ENCODE peak calls at places on chromosomes 1 and 21, in eight cellular contexts. One of them, this sample, is unnamed.
A peak's percentile ranks its signal among the peaks of the same experiment; 100 is the strongest.

GRCh38 chr1:159005676-159006075 is 4.0 kb upstream of the IFI16 start:
- DNase-seq in upper lobe of left lung: no peak
- DNase-seq in transverse colon: no peak
- DNase-seq in GM23338: peak; percentile 53
- DNase-seq in sigmoid colon: no peak
- DNase-seq in SK-N-SH: no peak
- DNase-seq in GM12878: no peak
- DNase-seq in HCT116: no peak
- DNase-seq in this sample: no peak

GRCh38 chr1:244445320-244446181 is 6.2 kb downstream of the ADSS2 start:
- DNase-seq in upper lobe of left lung: no peak
- DNase-seq in transverse colon: no peak
- DNase-seq in GM23338: no peak
- DNase-seq in sigmoid colon: no peak
- DNase-seq in SK-N-SH: peak; percentile 23
- DNase-seq in GM12878: no peak
- DNase-seq in HCT116: no peak
- DNase-seq in this sample: no peak

GRCh38 chr1:107547363-107548155 is 406.7 kb downstream of the NTNG1 start:
- DNase-seq in upper lobe of left lung: no peak
- DNase-seq in transverse colon: no peak
- DNase-seq in GM23338: no peak
- DNase-seq in sigmoid colon: no peak
- DNase-seq in SK-N-SH: no peak
- DNase-seq in GM12878: no peak
- DNase-seq in HCT116: no peak
- DNase-seq in this sample: no peak

GRCh38 chr1:77831976-77832695 is 52.7 kb downstream of the MIGA1 start:
- DNase-seq in upper lobe of left lung: no peak
- DNase-seq in transverse colon: no peak
- DNase-seq in GM23338: no peak
- DNase-seq in sigmoid colon: no peak
- DNase-seq in SK-N-SH: no peak
- DNase-seq in GM12878: no peak
- DNase-seq in HCT116: no peak
- DNase-seq in this sample: no peak

GRCh38 chr1:168236836-168237611 is 11.2 kb downstream of the SFT2D2 start:
- DNase-seq in upper lobe of left lung: no peak
- DNase-seq in transverse colon: no peak
- DNase-seq in GM23338: no peak
- DNase-seq in sigmoid colon: no peak
- DNase-seq in SK-N-SH: no peak
- DNase-seq in GM12878: no peak
- DNase-seq in HCT116: no peak
- DNase-seq in this sample: no peak

GRCh38 chr1:24318988-24319863 is at the start of gene GRHL3:
- DNase-seq in upper lobe of left lung: peak; percentile 53
- DNase-seq in transverse colon: peak; percentile 44
- DNase-seq in GM23338: peak; percentile 95
- DNase-seq in sigmoid colon: no peak
- DNase-seq in SK-N-SH: no peak
- DNase-seq in GM12878: no peak
- DNase-seq in HCT116: peak; percentile 46
- DNase-seq in this sample: no peak

GRCh38 chr1:67059331-67059730 is 5.4 kb upstream of the SLC35D1 start:
- DNase-seq in upper lobe of left lung: no peak
- DNase-seq in transverse colon: no peak
- DNase-seq in GM23338: no peak
- DNase-seq in sigmoid colon: no peak
- DNase-seq in SK-N-SH: no peak
- DNase-seq in GM12878: no peak
- DNase-seq in HCT116: no peak
- DNase-seq in this sample: no peak

GRCh38 chr1:44254392-44254791 is 41.1 kb downstream of the DMAP1 start:
- DNase-seq in upper lobe of left lung: no peak
- DNase-seq in transverse colon: no peak
- DNase-seq in GM23338: no peak
- DNase-seq in sigmoid colon: no peak
- DNase-seq in SK-N-SH: no peak
- DNase-seq in GM12878: no peak
- DNase-seq in HCT116: no peak
- DNase-seq in this sample: no peak

GRCh38 chr1:28518745-28519341 is 13.0 kb downstream of the RCC1 start:
- DNase-seq in upper lobe of left lung: peak; percentile 36
- DNase-seq in transverse colon: no peak
- DNase-seq in GM23338: no peak
- DNase-seq in sigmoid colon: peak; percentile 68
- DNase-seq in SK-N-SH: no peak
- DNase-seq in GM12878: no peak
- DNase-seq in HCT116: no peak
- DNase-seq in this sample: no peak

GRCh38 chr21:41366522-41367151 is 4.8 kb downstream of the MX2 start:
- DNase-seq in upper lobe of left lung: peak; percentile 85
- DNase-seq in transverse colon: peak; percentile 74
- DNase-seq in GM23338: no peak
- DNase-seq in sigmoid colon: peak; percentile 71
- DNase-seq in SK-N-SH: no peak
- DNase-seq in GM12878: peak; percentile 78
- DNase-seq in HCT116: no peak
- DNase-seq in this sample: no peak

GRCh38 chr1:11719313-11720032 is 16.5 kb upstream of the AGTRAP start:
- DNase-seq in upper lobe of left lung: peak; percentile 86
- DNase-seq in transverse colon: peak; percentile 88
- DNase-seq in GM23338: peak; percentile 81
- DNase-seq in sigmoid colon: peak; percentile 91
- DNase-seq in SK-N-SH: peak; percentile 82
- DNase-seq in GM12878: no peak
- DNase-seq in HCT116: no peak
- DNase-seq in this sample: peak; percentile 95

GRCh38 chr1:92244376-92244775 is 26.7 kb downstream of the C1orf146 start:
- DNase-seq in upper lobe of left lung: no peak
- DNase-seq in transverse colon: no peak
- DNase-seq in GM23338: no peak
- DNase-seq in sigmoid colon: no peak
- DNase-seq in SK-N-SH: no peak
- DNase-seq in GM12878: no peak
- DNase-seq in HCT116: no peak
- DNase-seq in this sample: no peak

GRCh38 chr1:81706650-81707435 is 93.9 kb upstream of the ADGRL2 start:
- DNase-seq in upper lobe of left lung: no peak
- DNase-seq in transverse colon: no peak
- DNase-seq in GM23338: no peak
- DNase-seq in sigmoid colon: no peak
- DNase-seq in SK-N-SH: no peak
- DNase-seq in GM12878: no peak
- DNase-seq in HCT116: no peak
- DNase-seq in this sample: no peak

GRCh38 chr1:214615111-214615510 is 12.1 kb downstream of the CENPF start:
- DNase-seq in upper lobe of left lung: no peak
- DNase-seq in transverse colon: no peak
- DNase-seq in GM23338: no peak
- DNase-seq in sigmoid colon: no peak
- DNase-seq in SK-N-SH: no peak
- DNase-seq in GM12878: no peak
- DNase-seq in HCT116: no peak
- DNase-seq in this sample: no peak

GRCh38 chr1:24186031-24186710 is 918 bp downstream of the IFNLR1 start:
- DNase-seq in upper lobe of left lung: no peak
- DNase-seq in transverse colon: no peak
- DNase-seq in GM23338: no peak
- DNase-seq in sigmoid colon: no peak
- DNase-seq in SK-N-SH: no peak
- DNase-seq in GM12878: no peak
- DNase-seq in HCT116: no peak
- DNase-seq in this sample: no peak

GRCh38 chr1:186689907-186690306 is 9.7 kb upstream of the PTGS2 start:
- DNase-seq in upper lobe of left lung: no peak
- DNase-seq in transverse colon: no peak
- DNase-seq in GM23338: no peak
- DNase-seq in sigmoid colon: no peak
- DNase-seq in SK-N-SH: no peak
- DNase-seq in GM12878: no peak
- DNase-seq in HCT116: no peak
- DNase-seq in this sample: no peak

GRCh38 chr1:43704838-43705237 is 2.5 kb upstream of the ST3GAL3 start:
- DNase-seq in upper lobe of left lung: no peak
- DNase-seq in transverse colon: no peak
- DNase-seq in GM23338: peak; percentile 17
- DNase-seq in sigmoid colon: no peak
- DNase-seq in SK-N-SH: no peak
- DNase-seq in GM12878: no peak
- DNase-seq in HCT116: no peak
- DNase-seq in this sample: no peak

DNA sequence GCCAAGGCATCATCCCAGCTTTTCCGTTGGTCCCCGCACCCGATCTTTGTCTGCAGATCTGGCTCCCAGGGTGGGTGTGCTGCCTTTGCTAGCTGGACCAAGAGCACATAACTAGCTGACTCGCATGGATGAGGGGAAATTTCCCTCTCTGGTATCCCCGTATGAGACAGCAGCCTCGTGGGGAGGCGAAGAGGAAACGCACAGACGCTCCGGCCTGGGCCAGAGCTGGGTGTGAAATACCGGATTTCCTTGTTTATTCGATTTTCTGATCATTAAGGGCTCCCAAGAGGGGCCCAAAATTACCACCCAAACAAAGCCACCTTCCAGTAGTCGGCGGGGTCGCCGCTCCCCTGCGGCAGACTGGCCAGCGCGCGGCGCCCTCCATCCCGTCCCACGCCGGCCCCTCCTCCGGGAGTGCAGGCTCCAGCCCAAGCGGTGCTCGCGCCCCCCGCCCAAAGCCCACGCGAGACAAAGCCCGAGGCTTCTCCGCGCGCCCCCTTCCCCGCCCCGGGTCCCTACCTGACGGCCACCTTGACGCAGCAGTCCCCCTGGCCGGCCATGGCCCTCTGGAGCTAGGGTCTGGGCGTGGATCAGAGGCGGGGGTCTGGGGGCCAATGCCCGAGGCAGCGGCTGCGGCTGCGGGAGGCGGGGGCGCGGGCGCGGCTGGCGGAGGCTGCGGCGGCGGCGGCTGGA is 544 bp downstream of the KIF21B start:
- DNase-seq in upper lobe of left lung: peak; percentile 47
- DNase-seq in transverse colon: peak; percentile 42
- DNase-seq in GM23338: peak; percentile 65
- DNase-seq in sigmoid colon: no peak
- DNase-seq in SK-N-SH: peak; percentile 54
- DNase-seq in GM12878: no peak
- DNase-seq in HCT116: no peak
- DNase-seq in this sample: no peak
- TF ChIP-seq POLR2AphosphoS5 in upper lobe of left lung: no peak
- TF ChIP-seq POLR2AphosphoS5 in transverse colon: no peak
- TF ChIP-seq POLR2AphosphoS5 in GM23338: no peak
- TF ChIP-seq POLR2AphosphoS5 in sigmoid colon: no peak
- TF ChIP-seq POLR2AphosphoS5 in SK-N-SH: no peak
- TF ChIP-seq POLR2AphosphoS5 in GM12878: no peak
- TF ChIP-seq POLR2AphosphoS5 in HCT116: no peak
- TF ChIP-seq POLR2AphosphoS5 in this sample: no peak

DNA sequence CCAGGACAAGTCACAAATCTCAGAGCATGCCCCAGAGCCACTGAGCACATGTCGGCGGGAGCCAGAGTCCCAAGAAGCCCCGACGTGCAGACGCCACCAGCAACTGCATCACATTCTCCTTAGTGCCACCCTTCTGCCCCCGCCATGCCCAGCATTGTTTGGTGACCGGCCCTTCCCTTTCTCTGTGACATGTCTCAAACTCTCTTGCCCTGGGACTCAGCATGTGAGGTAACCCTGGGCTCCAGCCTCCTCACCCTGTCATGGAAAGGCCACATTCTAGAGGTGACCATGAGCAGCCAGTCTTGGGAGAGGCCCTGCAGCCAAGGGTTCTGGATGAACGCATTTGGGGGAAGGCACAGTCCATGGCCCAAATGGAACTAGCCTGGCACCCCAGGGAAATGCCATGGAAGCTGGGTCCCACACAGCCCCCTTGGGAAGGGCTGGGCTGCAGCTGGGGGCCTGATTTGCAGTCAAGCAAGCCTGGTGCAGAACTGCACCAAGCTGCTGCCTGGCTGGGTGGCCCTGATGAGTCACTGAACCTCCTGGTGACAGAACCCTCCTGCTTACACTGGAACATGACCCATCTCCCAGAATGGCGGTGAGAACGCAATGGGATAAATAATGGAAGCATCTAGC is 94.4 kb downstream of the ITPKB start:
- DNase-seq in upper lobe of left lung: no peak
- DNase-seq in transverse colon: no peak
- DNase-seq in GM23338: no peak
- DNase-seq in sigmoid colon: peak; percentile 62
- DNase-seq in SK-N-SH: no peak
- DNase-seq in GM12878: no peak
- DNase-seq in HCT116: no peak
- DNase-seq in this sample: no peak
- H3K4me1 ChIP-seq in upper lobe of left lung: peaks cover 25% of the 10 kb centered on the region
- H3K4me1 ChIP-seq in transverse colon: peaks cover 24% of the 10 kb centered on the region
- H3K4me1 ChIP-seq in GM23338: no peaks in the 10 kb centered on the region
- H3K4me1 ChIP-seq in sigmoid colon: peaks cover 79% of the 10 kb centered on the region
- H3K4me1 ChIP-seq in SK-N-SH: no peaks in the 10 kb centered on the region
- H3K4me1 ChIP-seq in GM12878: peaks cover 27% of the 10 kb centered on the region
- H3K4me1 ChIP-seq in HCT116: peaks cover 21% of the 10 kb centered on the region
- H3K4me1 ChIP-seq in this sample: peaks cover 83% of the 10 kb centered on the region

DNA sequence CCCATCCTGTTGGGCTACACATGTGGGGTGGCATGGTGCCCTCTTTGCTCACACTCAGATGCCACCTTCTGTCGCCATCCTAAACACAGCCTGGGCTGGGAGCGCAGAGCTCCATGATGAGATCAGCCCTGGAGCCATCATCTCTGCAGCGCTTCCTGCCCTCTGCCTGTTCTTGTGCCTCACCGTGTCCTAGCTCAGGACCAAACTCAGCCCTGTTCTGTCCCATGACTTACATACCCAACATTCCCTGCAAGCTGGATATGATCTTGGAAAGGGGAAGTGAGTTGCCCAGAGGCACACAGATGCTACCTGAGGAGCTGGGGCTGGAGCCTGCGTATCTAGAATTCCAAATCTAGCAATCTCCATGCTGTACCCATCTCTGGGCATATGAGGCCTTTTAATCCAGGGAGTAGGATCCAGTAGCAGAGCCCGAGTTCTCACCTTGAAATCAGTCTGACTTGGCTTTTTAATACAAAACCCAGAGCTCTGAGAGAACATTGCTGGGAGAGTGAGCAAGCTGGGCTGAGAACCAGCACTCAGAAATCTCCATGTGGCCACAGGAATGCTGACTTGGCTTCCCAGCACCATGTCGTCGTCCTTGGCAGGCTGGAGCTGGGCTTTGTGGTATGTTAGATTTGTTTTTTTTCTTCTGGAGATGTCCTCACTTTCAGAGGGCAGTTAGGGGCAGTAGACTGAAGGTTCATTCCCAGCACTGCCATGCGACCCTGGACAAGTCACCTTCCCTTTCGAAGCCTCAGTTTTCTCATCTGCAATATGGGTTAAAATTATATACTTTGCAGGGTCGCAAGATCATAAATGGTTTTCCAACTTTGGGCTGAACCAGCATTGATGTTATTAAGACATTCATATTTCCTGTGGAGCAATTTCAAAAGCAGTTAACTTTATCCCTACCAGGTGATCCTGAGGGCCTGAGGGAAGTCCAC is 2.6 kb downstream of the ALPL start:
- DNase-seq in upper lobe of left lung: peak; percentile 77
- DNase-seq in transverse colon: peak; percentile 35
- DNase-seq in GM23338: no peak
- DNase-seq in sigmoid colon: peak; percentile 72
- DNase-seq in SK-N-SH: no peak
- DNase-seq in GM12878: no peak
- DNase-seq in HCT116: no peak
- DNase-seq in this sample: no peak
- TF ChIP-seq CTCF in upper lobe of left lung: no peak
- TF ChIP-seq CTCF in transverse colon: no peak
- TF ChIP-seq CTCF in GM23338: no peak
- TF ChIP-seq CTCF in sigmoid colon: no peak
- TF ChIP-seq CTCF in SK-N-SH: no peak
- TF ChIP-seq CTCF in GM12878: no peak
- TF ChIP-seq CTCF in HCT116: no peak
- TF ChIP-seq CTCF in this sample: no peak

GRCh38 chr1:108609483-108610066 is 49.7 kb downstream of the EEIG2 start:
- DNase-seq in upper lobe of left lung: peak; percentile 22
- DNase-seq in transverse colon: no peak
- DNase-seq in GM23338: no peak
- DNase-seq in sigmoid colon: peak; percentile 65
- DNase-seq in SK-N-SH: no peak
- DNase-seq in GM12878: no peak
- DNase-seq in HCT116: no peak
- DNase-seq in this sample: no peak
- TF ChIP-seq POLR2AphosphoS5 in upper lobe of left lung: no peak
- TF ChIP-seq POLR2AphosphoS5 in transverse colon: no peak
- TF ChIP-seq POLR2AphosphoS5 in GM23338: no peak
- TF ChIP-seq POLR2AphosphoS5 in sigmoid colon: no peak
- TF ChIP-seq POLR2AphosphoS5 in SK-N-SH: no peak
- TF ChIP-seq POLR2AphosphoS5 in GM12878: no peak
- TF ChIP-seq POLR2AphosphoS5 in HCT116: no peak
- TF ChIP-seq POLR2AphosphoS5 in this sample: no peak

This sample was measured in esophagus muscularis mucosa.